ENCODE peak calls at places on chromosomes 7 and 10, in four cellular contexts. One of them, this sample, is unnamed.

GRCh38 chr10:65166272-65166671 is 1645.1 kb downstream of the REEP3 start:
- DNase-seq in GM23338: no peak
- DNase-seq in hepatocyte: no peak
- DNase-seq in keratinocyte: no peak
- DNase-seq in this sample: no peak

GRCh38 chr10:62811159-62811875 is 4.8 kb downstream of the EGR2 start:
- DNase-seq in GM23338: no peak
- DNase-seq in hepatocyte: no peak
- DNase-seq in keratinocyte: no peak
- DNase-seq in this sample: no peak

GRCh38 chr7:7707756-7708310 is 10.6 kb downstream of the RPA3 start:
- DNase-seq in GM23338: peak; percentile 42
- DNase-seq in hepatocyte: peak; percentile 31
- DNase-seq in keratinocyte: no peak
- DNase-seq in this sample: no peak

GRCh38 chr7:70322786-70323185 is 724.5 kb downstream of the AUTS2 start:
- DNase-seq in GM23338: no peak
- DNase-seq in hepatocyte: no peak
- DNase-seq in keratinocyte: no peak
- DNase-seq in this sample: no peak

GRCh38 chr7:100640438-100641410 is 628 bp downstream of the TFR2 start:
- DNase-seq in GM23338: no peak
- DNase-seq in hepatocyte: no peak
- DNase-seq in keratinocyte: no peak
- DNase-seq in this sample: no peak

GRCh38 chr7:132865366-132865765 is 216.5 kb downstream of the CHCHD3 start:
- DNase-seq in GM23338: no peak
- DNase-seq in hepatocyte: no peak
- DNase-seq in keratinocyte: no peak
- DNase-seq in this sample: no peak

GRCh38 chr10:48473704-48474103 is 131.2 kb downstream of the ARHGAP22 start:
- DNase-seq in GM23338: no peak
- DNase-seq in hepatocyte: no peak
- DNase-seq in keratinocyte: no peak
- DNase-seq in this sample: no peak

GRCh38 chr10:116710021-116710420 is 32.3 kb downstream of the HSPA12A start:
- DNase-seq in GM23338: no peak
- DNase-seq in hepatocyte: no peak
- DNase-seq in keratinocyte: no peak
- DNase-seq in this sample: no peak

GRCh38 chr7:38798552-38799267 is 110.3 kb downstream of the VPS41 start:
- DNase-seq in GM23338: peak; percentile 91
- DNase-seq in hepatocyte: no peak
- DNase-seq in keratinocyte: no peak
- DNase-seq in this sample: peak; percentile 31

GRCh38 chr7:6023974-6024435 is 7.2 kb upstream of the ANKRD61 start:
- DNase-seq in GM23338: no peak
- DNase-seq in hepatocyte: no peak
- DNase-seq in keratinocyte: no peak
- DNase-seq in this sample: no peak

GRCh38 chr7:139232893-139233292 is 1.9 kb downstream of the UBN2 start:
- DNase-seq in GM23338: no peak
- DNase-seq in hepatocyte: no peak
- DNase-seq in keratinocyte: peak; percentile 28
- DNase-seq in this sample: peak; percentile 94

GRCh38 chr10:78925275-78925674 is 143.5 kb upstream of the ZMIZ1 start:
- DNase-seq in GM23338: no peak
- DNase-seq in hepatocyte: no peak
- DNase-seq in keratinocyte: no peak
- DNase-seq in this sample: no peak

GRCh38 chr7:77348371-77348813 is 67.8 kb downstream of the GSAP start:
- DNase-seq in GM23338: no peak
- DNase-seq in hepatocyte: no peak
- DNase-seq in keratinocyte: no peak
- DNase-seq in this sample: no peak

GRCh38 chr10:113679463-113680171 is at the start of gene CASP7:
- DNase-seq in GM23338: peak; percentile 92
- DNase-seq in hepatocyte: peak; percentile 92
- DNase-seq in keratinocyte: no peak
- DNase-seq in this sample: peak; percentile 71

GRCh38 chr7:157806711-157807110 is 469.9 kb downstream of the DNAJB6 start:
- DNase-seq in GM23338: no peak
- DNase-seq in hepatocyte: no peak
- DNase-seq in keratinocyte: no peak
- DNase-seq in this sample: no peak

GRCh38 chr7:87935373-87935706 is 1.3 kb downstream of the ADAM22 start:
- DNase-seq in GM23338: peak; percentile 11
- DNase-seq in hepatocyte: no peak
- DNase-seq in keratinocyte: no peak
- DNase-seq in this sample: no peak

GRCh38 chr10:101613646-101614045 is 25.5 kb downstream of the DPCD start:
- DNase-seq in GM23338: no peak
- DNase-seq in hepatocyte: no peak
- DNase-seq in keratinocyte: no peak
- DNase-seq in this sample: no peak

GRCh38 chr7:26474596-26474995 is 182.9 kb downstream of the SNX10 start:
- DNase-seq in GM23338: no peak
- DNase-seq in hepatocyte: no peak
- DNase-seq in keratinocyte: no peak
- DNase-seq in this sample: no peak

GRCh38 chr10:27319752-27320561 is 79.4 kb upstream of the ACBD5 start:
- DNase-seq in GM23338: peak; percentile 79
- DNase-seq in hepatocyte: peak; percentile 59
- DNase-seq in keratinocyte: peak; percentile 13
- DNase-seq in this sample: peak; percentile 86

GRCh38 chr10:52659085-52659484 is 113.5 kb downstream of the MBL2 start:
- DNase-seq in GM23338: no peak
- DNase-seq in hepatocyte: no peak
- DNase-seq in keratinocyte: no peak
- DNase-seq in this sample: no peak

GRCh38 chr10:99659031-99659867 is at the start of gene ENTPD7:
- DNase-seq in GM23338: peak; percentile 99
- DNase-seq in hepatocyte: peak; percentile 98
- DNase-seq in keratinocyte: peak; percentile 69
- DNase-seq in this sample: peak; percentile 89
- TF ChIP-seq CTCF in GM23338: no peak
- TF ChIP-seq CTCF in hepatocyte: no peak
- TF ChIP-seq CTCF in keratinocyte: peak; percentile 39
- TF ChIP-seq CTCF in this sample: no peak

GRCh38 chr7:44880317-44881018 is 4.9 kb downstream of the PURB start:
- DNase-seq in GM23338: no peak
- DNase-seq in hepatocyte: no peak
- DNase-seq in keratinocyte: no peak
- DNase-seq in this sample: no peak
- H3K4me1 ChIP-seq in GM23338: peaks cover 24% of the 10 kb centered on the region
- H3K4me1 ChIP-seq in hepatocyte: peaks cover 40% of the 10 kb centered on the region
- H3K4me1 ChIP-seq in keratinocyte: peaks cover 30% of the 10 kb centered on the region
- H3K4me1 ChIP-seq in this sample: peaks cover 49% of the 10 kb centered on the region

DNA sequence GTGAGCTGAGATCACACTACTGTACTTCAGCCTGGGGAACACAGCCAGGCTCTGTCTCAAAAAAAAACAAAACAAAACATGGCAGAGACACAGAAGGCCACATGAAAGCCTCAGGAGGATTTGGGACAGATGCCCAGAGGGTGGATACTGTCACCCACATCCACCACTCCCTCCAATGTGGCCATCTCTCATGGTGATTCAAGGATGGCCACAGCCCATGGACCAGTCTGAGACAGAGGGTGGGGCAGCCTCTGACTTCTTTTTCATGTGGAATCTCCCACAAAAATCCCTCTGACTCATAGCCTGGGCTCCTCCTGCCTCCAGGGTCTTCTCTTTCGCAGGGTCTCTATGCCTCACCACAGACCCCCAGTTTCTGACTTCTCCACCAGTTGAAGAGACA is 59.0 kb upstream of the GTF2I start:
- DNase-seq in GM23338: no peak
- DNase-seq in hepatocyte: no peak
- DNase-seq in keratinocyte: no peak
- DNase-seq in this sample: no peak
- H3K36me3 ChIP-seq in GM23338: peaks cover 3% of the 10 kb centered on the region
- H3K36me3 ChIP-seq in hepatocyte: no peaks in the 10 kb centered on the region
- H3K36me3 ChIP-seq in keratinocyte: peaks cover 25% of the 10 kb centered on the region
- H3K36me3 ChIP-seq in this sample: peaks cover 5% of the 10 kb centered on the region

GRCh38 chr7:1923409-1924053 is 253.5 kb downstream of the ELFN1 start:
- DNase-seq in GM23338: no peak
- DNase-seq in hepatocyte: no peak
- DNase-seq in keratinocyte: no peak
- DNase-seq in this sample: no peak

GRCh38 chr7:1926908-1927306 is 256.8 kb downstream of the ELFN1 start:
- DNase-seq in GM23338: no peak
- DNase-seq in hepatocyte: no peak
- DNase-seq in keratinocyte: no peak
- DNase-seq in this sample: no peak

GRCh38 chr7:1925973-1926907 is 256.2 kb downstream of the ELFN1 start:
- DNase-seq in GM23338: no peak
- DNase-seq in hepatocyte: no peak
- DNase-seq in keratinocyte: no peak
- DNase-seq in this sample: no peak

GRCh38 chr7:1924185-1924817 is 254.2 kb downstream of the ELFN1 start:
- DNase-seq in GM23338: no peak
- DNase-seq in hepatocyte: no peak
- DNase-seq in keratinocyte: no peak
- DNase-seq in this sample: no peak

DNA sequence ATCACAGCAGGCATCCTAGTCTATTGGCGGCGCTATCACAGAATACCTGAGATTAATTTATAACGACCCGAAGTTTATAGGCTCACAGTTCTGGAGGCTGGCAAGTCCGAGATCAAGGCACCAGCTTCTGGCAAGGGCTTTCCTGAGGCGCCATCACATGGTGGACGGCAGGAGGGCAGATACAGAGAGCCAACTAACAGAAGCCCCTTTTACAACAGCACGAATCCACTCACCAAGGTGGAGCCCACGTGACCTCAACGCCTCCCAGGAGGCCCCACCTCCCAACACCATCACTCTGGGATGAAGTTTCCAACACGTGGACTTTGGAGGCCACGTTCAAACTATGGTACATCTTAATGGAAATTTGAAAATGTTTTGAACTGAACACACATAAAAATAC is 255.3 kb downstream of the ELFN1 start:
- DNase-seq in GM23338: peak; percentile 56
- DNase-seq in hepatocyte: no peak
- DNase-seq in keratinocyte: no peak
- DNase-seq in this sample: no peak
- TF ChIP-seq CTCF in GM23338: peak; percentile 36
- TF ChIP-seq CTCF in hepatocyte: no peak
- TF ChIP-seq CTCF in keratinocyte: no peak
- TF ChIP-seq CTCF in this sample: peak; percentile 13

GRCh38 chr10:21336476-21337170 is 188.9 kb downstream of the SKIDA1 start:
- DNase-seq in GM23338: peak; percentile 85
- DNase-seq in hepatocyte: peak; percentile 86
- DNase-seq in keratinocyte: peak; percentile 94
- DNase-seq in this sample: peak; percentile 85
- H3K4me1 ChIP-seq in GM23338: peaks cover 12% of the 10 kb centered on the region
- H3K4me1 ChIP-seq in hepatocyte: peaks cover 11% of the 10 kb centered on the region
- H3K4me1 ChIP-seq in keratinocyte: peaks cover 30% of the 10 kb centered on the region
- H3K4me1 ChIP-seq in this sample: peaks cover 54% of the 10 kb centered on the region

GRCh38 chr10:28833313-28833712 is 156.0 kb downstream of the BAMBI start:
- DNase-seq in GM23338: no peak
- DNase-seq in hepatocyte: no peak
- DNase-seq in keratinocyte: no peak
- DNase-seq in this sample: no peak
- H3K36me3 ChIP-seq in GM23338: no peaks in the 10 kb centered on the region
- H3K36me3 ChIP-seq in hepatocyte: no peaks in the 10 kb centered on the region
- H3K36me3 ChIP-seq in keratinocyte: no peaks in the 10 kb centered on the region
- H3K36me3 ChIP-seq in this sample: no peaks in the 10 kb centered on the region

GRCh38 chr7:135208417-135208793 is 2.9 kb downstream of the WDR91 start:
- DNase-seq in GM23338: no peak
- DNase-seq in hepatocyte: no peak
- DNase-seq in keratinocyte: no peak
- DNase-seq in this sample: no peak

GRCh38 chr7:135213831-135214230 is 2.5 kb upstream of the WDR91 start:
- DNase-seq in GM23338: no peak
- DNase-seq in hepatocyte: no peak
- DNase-seq in keratinocyte: peak; percentile 91
- DNase-seq in this sample: no peak

GRCh38 chr7:135210818-135211178 is 528 bp downstream of the WDR91 start:
- DNase-seq in GM23338: peak; percentile 39
- DNase-seq in hepatocyte: no peak
- DNase-seq in keratinocyte: no peak
- DNase-seq in this sample: no peak

GRCh38 chr7:135209225-135209834 is 2.0 kb downstream of the WDR91 start:
- DNase-seq in GM23338: no peak
- DNase-seq in hepatocyte: no peak
- DNase-seq in keratinocyte: no peak
- DNase-seq in this sample: no peak

GRCh38 chr7:135211179-135211945 is at the start of gene WDR91:
- DNase-seq in GM23338: peak; percentile 93
- DNase-seq in hepatocyte: peak; percentile 98
- DNase-seq in keratinocyte: peak; percentile 41
- DNase-seq in this sample: peak; percentile 95
- TF ChIP-seq CTCF in GM23338: no peak
- TF ChIP-seq CTCF in hepatocyte: peak; percentile 13
- TF ChIP-seq CTCF in keratinocyte: no peak
- TF ChIP-seq CTCF in this sample: no peak

This sample was measured in PC-9.